ENCODE peak calls at places on chromosome 5, in nine cellular contexts. One of them, this sample, is unnamed.

GRCh38 chr5:96926275-96926674 is 9.6 kb upstream of the LNPEP start:
- DNase-seq in CD4-positive, alpha-beta memory T cell: no peak
- DNase-seq in foreskin fibroblast: no peak
- DNase-seq in RWPE1: no peak
- DNase-seq in activated T-cell treated with anti-CD3 and anti-CD28 coated beads for 4 hours: no peak
- DNase-seq in T-helper 2 cell: no peak
- DNase-seq in NCI-H2081: no peak
- DNase-seq in M059J: no peak
- DNase-seq in stimulated activated CD8-positive, alpha-beta memory T cell treated with anti-CD3 and anti-CD28 coated beads, Interleukin-4, amount 100 ng/mL, for 24 hours: no peak
- DNase-seq in this sample: no peak

GRCh38 chr5:132459983-132460834 is 30.4 kb downstream of the IRF1 start:
- DNase-seq in NCI-H2081: peak
- DNase-seq in activated T-cell treated with anti-CD3 and anti-CD28 coated beads for 4 hours: no peak
- DNase-seq in RWPE1: no peak
- DNase-seq in T-helper 2 cell: no peak
- DNase-seq in M059J: peak
- DNase-seq in CD4-positive, alpha-beta memory T cell: no peak
- DNase-seq in stimulated activated CD8-positive, alpha-beta memory T cell treated with anti-CD3 and anti-CD28 coated beads, Interleukin-4, amount 100 ng/mL, for 24 hours: no peak
- DNase-seq in foreskin fibroblast: no peak
- DNase-seq in this sample: no peak

GRCh38 chr5:76616206-76616605 is 7.0 kb downstream of the F2RL2 start:
- DNase-seq in RWPE1: no peak
- DNase-seq in M059J: no peak
- DNase-seq in T-helper 2 cell: no peak
- DNase-seq in activated T-cell treated with anti-CD3 and anti-CD28 coated beads for 4 hours: no peak
- DNase-seq in stimulated activated CD8-positive, alpha-beta memory T cell treated with anti-CD3 and anti-CD28 coated beads, Interleukin-4, amount 100 ng/mL, for 24 hours: no peak
- DNase-seq in foreskin fibroblast: no peak
- DNase-seq in CD4-positive, alpha-beta memory T cell: no peak
- DNase-seq in NCI-H2081: no peak
- DNase-seq in this sample: no peak

GRCh38 chr5:14263700-14264099 is 120.6 kb downstream of the TRIO start:
- DNase-seq in stimulated activated CD8-positive, alpha-beta memory T cell treated with anti-CD3 and anti-CD28 coated beads, Interleukin-4, amount 100 ng/mL, for 24 hours: no peak
- DNase-seq in foreskin fibroblast: no peak
- DNase-seq in RWPE1: peak
- DNase-seq in CD4-positive, alpha-beta memory T cell: no peak
- DNase-seq in NCI-H2081: peak
- DNase-seq in T-helper 2 cell: no peak
- DNase-seq in M059J: no peak
- DNase-seq in activated T-cell treated with anti-CD3 and anti-CD28 coated beads for 4 hours: no peak
- DNase-seq in this sample: no peak

GRCh38 chr5:104412649-104413240 is 850.2 kb upstream of the NUDT12 start:
- DNase-seq in M059J: peak
- DNase-seq in CD4-positive, alpha-beta memory T cell: no peak
- DNase-seq in T-helper 2 cell: no peak
- DNase-seq in foreskin fibroblast: peak
- DNase-seq in activated T-cell treated with anti-CD3 and anti-CD28 coated beads for 4 hours: no peak
- DNase-seq in NCI-H2081: peak
- DNase-seq in stimulated activated CD8-positive, alpha-beta memory T cell treated with anti-CD3 and anti-CD28 coated beads, Interleukin-4, amount 100 ng/mL, for 24 hours: no peak
- DNase-seq in RWPE1: peak
- DNase-seq in this sample: no peak

GRCh38 chr5:107557051-107557658 is 113.6 kb downstream of the EFNA5 start:
- DNase-seq in RWPE1: peak
- DNase-seq in activated T-cell treated with anti-CD3 and anti-CD28 coated beads for 4 hours: no peak
- DNase-seq in M059J: peak
- DNase-seq in foreskin fibroblast: peak
- DNase-seq in T-helper 2 cell: no peak
- DNase-seq in CD4-positive, alpha-beta memory T cell: no peak
- DNase-seq in NCI-H2081: no peak
- DNase-seq in stimulated activated CD8-positive, alpha-beta memory T cell treated with anti-CD3 and anti-CD28 coated beads, Interleukin-4, amount 100 ng/mL, for 24 hours: no peak
- DNase-seq in this sample: no peak

GRCh38 chr5:83099445-83099844 is 22.1 kb downstream of the XRCC4 start:
- DNase-seq in M059J: no peak
- DNase-seq in RWPE1: no peak
- DNase-seq in activated T-cell treated with anti-CD3 and anti-CD28 coated beads for 4 hours: no peak
- DNase-seq in T-helper 2 cell: no peak
- DNase-seq in CD4-positive, alpha-beta memory T cell: no peak
- DNase-seq in stimulated activated CD8-positive, alpha-beta memory T cell treated with anti-CD3 and anti-CD28 coated beads, Interleukin-4, amount 100 ng/mL, for 24 hours: no peak
- DNase-seq in NCI-H2081: no peak
- DNase-seq in foreskin fibroblast: no peak
- DNase-seq in this sample: no peak

GRCh38 chr5:150339165-150339564 is 18.3 kb upstream of the TCOF1 start:
- DNase-seq in M059J: no peak
- DNase-seq in RWPE1: no peak
- DNase-seq in T-helper 2 cell: no peak
- DNase-seq in activated T-cell treated with anti-CD3 and anti-CD28 coated beads for 4 hours: no peak
- DNase-seq in foreskin fibroblast: no peak
- DNase-seq in stimulated activated CD8-positive, alpha-beta memory T cell treated with anti-CD3 and anti-CD28 coated beads, Interleukin-4, amount 100 ng/mL, for 24 hours: no peak
- DNase-seq in CD4-positive, alpha-beta memory T cell: no peak
- DNase-seq in NCI-H2081: peak
- DNase-seq in this sample: no peak

GRCh38 chr5:86880785-86881492 is 263.2 kb downstream of the COX7C start:
- DNase-seq in RWPE1: peak
- DNase-seq in NCI-H2081: peak
- DNase-seq in T-helper 2 cell: no peak
- DNase-seq in stimulated activated CD8-positive, alpha-beta memory T cell treated with anti-CD3 and anti-CD28 coated beads, Interleukin-4, amount 100 ng/mL, for 24 hours: peak
- DNase-seq in foreskin fibroblast: peak
- DNase-seq in activated T-cell treated with anti-CD3 and anti-CD28 coated beads for 4 hours: no peak
- DNase-seq in M059J: peak
- DNase-seq in CD4-positive, alpha-beta memory T cell: peak
- DNase-seq in this sample: no peak

GRCh38 chr5:33507426-33507825 is 66.7 kb downstream of the TARS1 start:
- DNase-seq in stimulated activated CD8-positive, alpha-beta memory T cell treated with anti-CD3 and anti-CD28 coated beads, Interleukin-4, amount 100 ng/mL, for 24 hours: no peak
- DNase-seq in foreskin fibroblast: no peak
- DNase-seq in CD4-positive, alpha-beta memory T cell: no peak
- DNase-seq in activated T-cell treated with anti-CD3 and anti-CD28 coated beads for 4 hours: no peak
- DNase-seq in NCI-H2081: no peak
- DNase-seq in M059J: peak
- DNase-seq in RWPE1: no peak
- DNase-seq in T-helper 2 cell: no peak
- DNase-seq in this sample: no peak

GRCh38 chr5:115455241-115455640 is 89.3 kb downstream of the FEM1C start:
- DNase-seq in activated T-cell treated with anti-CD3 and anti-CD28 coated beads for 4 hours: no peak
- DNase-seq in stimulated activated CD8-positive, alpha-beta memory T cell treated with anti-CD3 and anti-CD28 coated beads, Interleukin-4, amount 100 ng/mL, for 24 hours: no peak
- DNase-seq in CD4-positive, alpha-beta memory T cell: no peak
- DNase-seq in NCI-H2081: no peak
- DNase-seq in foreskin fibroblast: peak
- DNase-seq in RWPE1: no peak
- DNase-seq in M059J: peak
- DNase-seq in T-helper 2 cell: no peak
- DNase-seq in this sample: no peak

GRCh38 chr5:157046041-157046440 is 12.9 kb downstream of the HAVCR1 start:
- DNase-seq in stimulated activated CD8-positive, alpha-beta memory T cell treated with anti-CD3 and anti-CD28 coated beads, Interleukin-4, amount 100 ng/mL, for 24 hours: no peak
- DNase-seq in M059J: peak
- DNase-seq in T-helper 2 cell: no peak
- DNase-seq in activated T-cell treated with anti-CD3 and anti-CD28 coated beads for 4 hours: no peak
- DNase-seq in foreskin fibroblast: peak
- DNase-seq in NCI-H2081: no peak
- DNase-seq in CD4-positive, alpha-beta memory T cell: no peak
- DNase-seq in RWPE1: no peak
- DNase-seq in this sample: no peak

GRCh38 chr5:146541956-146542849 is 26.2 kb upstream of the GPR151 start:
- DNase-seq in T-helper 2 cell: peak
- DNase-seq in activated T-cell treated with anti-CD3 and anti-CD28 coated beads for 4 hours: peak
- DNase-seq in M059J: peak
- DNase-seq in RWPE1: peak
- DNase-seq in CD4-positive, alpha-beta memory T cell: peak
- DNase-seq in foreskin fibroblast: peak
- DNase-seq in NCI-H2081: peak
- DNase-seq in stimulated activated CD8-positive, alpha-beta memory T cell treated with anti-CD3 and anti-CD28 coated beads, Interleukin-4, amount 100 ng/mL, for 24 hours: peak
- DNase-seq in this sample: peak

GRCh38 chr5:167653645-167654106 is 637.8 kb upstream of the WWC1 start:
- DNase-seq in CD4-positive, alpha-beta memory T cell: no peak
- DNase-seq in activated T-cell treated with anti-CD3 and anti-CD28 coated beads for 4 hours: no peak
- DNase-seq in T-helper 2 cell: no peak
- DNase-seq in M059J: peak
- DNase-seq in foreskin fibroblast: peak
- DNase-seq in NCI-H2081: no peak
- DNase-seq in RWPE1: peak
- DNase-seq in stimulated activated CD8-positive, alpha-beta memory T cell treated with anti-CD3 and anti-CD28 coated beads, Interleukin-4, amount 100 ng/mL, for 24 hours: no peak
- DNase-seq in this sample: no peak